ENCODE peak calls at places on chromosomes 3 and 15, in five cellular contexts. B is SJSA1, R is psoas muscle, S is NCI-H446 treated with DMSO at 0.1 percent for 48 hours, X is MM.1S. O is an unnamed sample.

GRCh38 chr3:72887378-72887722 is 496 bp upstream of the GXYLT2 start:
- DNase-seq in R (no peak), B (no peak), X (no peak), S (no peak), O (no peak)

GRCh38 chr3:63096248-63097058 is 181.7 kb upstream of the SYNPR start:
- DNase-seq in B (no peak), R (no peak), S (no peak), X (no peak), O (no peak)

GRCh38 chr3:47158208-47158607 is 5.7 kb downstream of the SETD2 start:
- DNase-seq in R (no peak), X (no peak), B (no peak), S (no peak), O (no peak)

GRCh38 chr15:31360843-31361763 is 34.5 kb downstream of the KLF13 start:
- DNase-seq in X (peak; percentile 89), R (peak; percentile 67), S (no peak), B (no peak), O (peak; percentile 92)

GRCh38 chr3:141959921-141960554 is 83.6 kb downstream of the ATP1B3 start:
- DNase-seq in S (no peak), X (no peak), R (no peak), B (no peak), O (no peak)

GRCh38 chr3:130480736-130481135 is 36.2 kb upstream of the COL6A6 start:
- DNase-seq in S (no peak), B (no peak), R (no peak), X (no peak), O (no peak)

GRCh38 chr15:71691700-71692417 is 118.5 kb upstream of the NR2E3 start:
- DNase-seq in R (no peak), S (no peak), B (peak; percentile 83), X (no peak), O (no peak)

GRCh38 chr3:146163584-146163983 is 2.6 kb upstream of the PLOD2 start:
- DNase-seq in B (no peak), R (no peak), X (no peak), S (no peak), O (no peak)

GRCh38 chr15:82021021-82021420 is 24.8 kb downstream of the MEX3B start:
- DNase-seq in B (no peak), S (peak; percentile 81), R (no peak), X (no peak), O (no peak)

GRCh38 chr3:110773413-110773954 is 298.1 kb upstream of the NECTIN3 start:
- DNase-seq in B (peak; percentile 68), X (no peak), S (no peak), R (no peak), O (no peak)

GRCh38 chr3:169148448-169149348 is 514.8 kb downstream of the MECOM start:
- DNase-seq in X (no peak), S (no peak), R (no peak), B (no peak), O (no peak)

GRCh38 chr15:100189849-100190248 is 151.9 kb downstream of the ADAMTS17 start:
- DNase-seq in X (no peak), B (no peak), R (no peak), S (no peak), O (no peak)

GRCh38 chr15:92809880-92810361 is 90.2 kb upstream of the CHD2 start:
- DNase-seq in R (no peak), B (no peak), S (peak; percentile 17), X (peak; percentile 74), O (peak; percentile 92)

GRCh38 chr3:129239992-129240391 is 9.4 kb upstream of the COPG1 start:
- DNase-seq in R (no peak), X (no peak), S (no peak), B (no peak), O (no peak)

GRCh38 chr3:189324538-189325138 is 152.9 kb downstream of the TPRG1 start:
- DNase-seq in S (peak; percentile 31), R (peak; percentile 45), B (peak; percentile 88), X (peak; percentile 100), O (peak; percentile 74)

GRCh38 chr15:40430271-40430805 is 10.4 kb upstream of the BAHD1 start:
- DNase-seq in B (no peak), X (no peak), R (peak; percentile 35), S (no peak), O (no peak)

GRCh38 chr15:26838742-26839460 is 28.0 kb upstream of the GABRA5 start:
- DNase-seq in B (no peak), R (no peak), X (no peak), S (no peak), O (peak; percentile 41)

GRCh38 chr15:63522143-63522531 is 17.7 kb downstream of the USP3 start:
- DNase-seq in X (no peak), R (no peak), B (no peak), S (peak; percentile 67), O (no peak)

GRCh38 chr3:87997298-87997697 is 61.5 kb downstream of the CGGBP1 start:
- DNase-seq in R (no peak), X (no peak), S (no peak), B (no peak), O (no peak)

GRCh38 chr3:122868322-122868721 is 73.5 kb downstream of the SLC49A4 start:
- DNase-seq in X (no peak), B (no peak), S (no peak), R (no peak), O (peak; percentile 25)

GRCh38 chr3:15933439-15934144 is 135.8 kb upstream of the ANKRD28 start:
- DNase-seq in X (no peak), B (no peak), S (no peak), R (no peak), O (peak; percentile 43)

GRCh38 chr3:8110966-8111798 is 390.4 kb upstream of the LMCD1 start:
- DNase-seq in S (peak; percentile 39), R (no peak), X (peak; percentile 37), B (peak; percentile 47), O (peak; percentile 89)

GRCh38 chr3:10238330-10238995 is 9.8 kb upstream of the TATDN2 start:
- DNase-seq in S (no peak), X (no peak), R (no peak), B (no peak), O (no peak)

GRCh38 chr3:12653772-12654171 is 10.1 kb downstream of the RAF1 start:
- DNase-seq in R (no peak), S (no peak), B (no peak), X (no peak), O (no peak)

GRCh38 chr3:168024537-168024941 is 71.2 kb downstream of the GOLIM4 start:
- DNase-seq in X (peak; percentile 78), R (no peak), B (peak; percentile 66), S (no peak), O (no peak)

O was measured in Karpas-422.